ENCODE peak calls at places on chromosomes 3 and 15, in eight cellular contexts. One of them, this sample, is unnamed.

GRCh38 chr3:53858096-53858741 is 11.9 kb downstream of the IL17RB start:
- DNase-seq in glutamatergic neuron: no peak
- DNase-seq in AG10803: no peak
- DNase-seq in AG09319: no peak
- DNase-seq in lower lobe of right lung: no peak
- DNase-seq in upper lobe of left lung: no peak
- DNase-seq in HepG2: no peak
- DNase-seq in cardiac fibroblast: no peak
- DNase-seq in this sample: no peak

GRCh38 chr3:61531528-61531927 is 29.8 kb upstream of the PTPRG start:
- DNase-seq in AG10803: no peak
- DNase-seq in glutamatergic neuron: no peak
- DNase-seq in HepG2: no peak
- DNase-seq in AG09319: no peak
- DNase-seq in lower lobe of right lung: no peak
- DNase-seq in upper lobe of left lung: no peak
- DNase-seq in cardiac fibroblast: no peak
- DNase-seq in this sample: no peak

GRCh38 chr15:64617727-64618126 is 157.3 kb downstream of the ZNF609 start:
- DNase-seq in AG10803: no peak
- DNase-seq in HepG2: no peak
- DNase-seq in lower lobe of right lung: no peak
- DNase-seq in upper lobe of left lung: no peak
- DNase-seq in AG09319: no peak
- DNase-seq in glutamatergic neuron: no peak
- DNase-seq in cardiac fibroblast: no peak
- DNase-seq in this sample: no peak

GRCh38 chr3:53525765-53526761 is 31.7 kb downstream of the CACNA1D start:
- DNase-seq in AG10803: no peak
- DNase-seq in cardiac fibroblast: peak; percentile 5
- DNase-seq in lower lobe of right lung: no peak
- DNase-seq in HepG2: no peak
- DNase-seq in upper lobe of left lung: no peak
- DNase-seq in glutamatergic neuron: no peak
- DNase-seq in AG09319: no peak
- DNase-seq in this sample: no peak

GRCh38 chr3:168847293-168847883 is 751.7 kb upstream of the GOLIM4 start:
- DNase-seq in upper lobe of left lung: no peak
- DNase-seq in cardiac fibroblast: peak; percentile 58
- DNase-seq in AG10803: peak; percentile 43
- DNase-seq in glutamatergic neuron: peak; percentile 19
- DNase-seq in HepG2: no peak
- DNase-seq in AG09319: peak; percentile 3
- DNase-seq in lower lobe of right lung: no peak
- DNase-seq in this sample: no peak

GRCh38 chr3:79019137-79019923 is 748.5 kb downstream of the ROBO1 start:
- DNase-seq in AG10803: peak; percentile 92
- DNase-seq in AG09319: peak; percentile 78
- DNase-seq in cardiac fibroblast: peak; percentile 95
- DNase-seq in lower lobe of right lung: peak; percentile 68
- DNase-seq in glutamatergic neuron: peak; percentile 84
- DNase-seq in HepG2: peak; percentile 84
- DNase-seq in upper lobe of left lung: peak; percentile 71
- DNase-seq in this sample: peak; percentile 68

GRCh38 chr15:91872356-91873132 is 19.0 kb downstream of the SLCO3A1 start:
- DNase-seq in cardiac fibroblast: no peak
- DNase-seq in lower lobe of right lung: peak; percentile 87
- DNase-seq in upper lobe of left lung: peak; percentile 89
- DNase-seq in glutamatergic neuron: no peak
- DNase-seq in HepG2: no peak
- DNase-seq in AG09319: no peak
- DNase-seq in AG10803: no peak
- DNase-seq in this sample: no peak

GRCh38 chr3:143634991-143635390 is 213.3 kb downstream of the SLC9A9 start:
- DNase-seq in AG10803: no peak
- DNase-seq in cardiac fibroblast: no peak
- DNase-seq in AG09319: no peak
- DNase-seq in HepG2: no peak
- DNase-seq in upper lobe of left lung: no peak
- DNase-seq in lower lobe of right lung: no peak
- DNase-seq in glutamatergic neuron: no peak
- DNase-seq in this sample: no peak

GRCh38 chr15:74345051-74345450 is 22.4 kb downstream of the CYP11A1 start:
- DNase-seq in AG09319: no peak
- DNase-seq in upper lobe of left lung: no peak
- DNase-seq in glutamatergic neuron: no peak
- DNase-seq in lower lobe of right lung: peak; percentile 24
- DNase-seq in AG10803: no peak
- DNase-seq in cardiac fibroblast: peak; percentile 16
- DNase-seq in HepG2: no peak
- DNase-seq in this sample: no peak

GRCh38 chr15:50880221-50880620 is 28.3 kb upstream of the AP4E1 start:
- DNase-seq in AG09319: no peak
- DNase-seq in lower lobe of right lung: no peak
- DNase-seq in cardiac fibroblast: no peak
- DNase-seq in upper lobe of left lung: no peak
- DNase-seq in AG10803: peak; percentile 39
- DNase-seq in glutamatergic neuron: no peak
- DNase-seq in HepG2: no peak
- DNase-seq in this sample: no peak

DNA sequence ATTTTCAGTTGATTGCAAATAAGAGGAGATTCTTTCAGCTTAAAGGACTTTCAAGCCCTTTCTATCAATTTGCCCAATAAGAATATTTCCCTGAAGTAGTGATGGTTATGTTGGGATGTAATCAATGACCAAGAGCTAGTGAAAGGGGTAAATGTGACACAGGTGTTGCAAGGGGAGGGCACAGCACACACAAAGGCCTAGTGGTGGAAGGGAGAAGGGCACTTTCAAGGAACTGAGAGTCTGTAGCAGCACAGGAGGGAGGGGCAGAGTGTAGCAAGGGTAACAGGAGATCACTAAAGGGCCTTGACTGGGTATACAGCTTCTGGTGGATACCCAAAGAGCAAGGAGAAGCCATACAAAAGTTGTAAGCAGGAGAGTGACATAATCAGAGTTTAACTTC is 217.8 kb upstream of the ARHGEF26 start:
- DNase-seq in AG10803: no peak
- DNase-seq in glutamatergic neuron: no peak
- DNase-seq in lower lobe of right lung: no peak
- DNase-seq in HepG2: no peak
- DNase-seq in cardiac fibroblast: no peak
- DNase-seq in AG09319: no peak
- DNase-seq in upper lobe of left lung: no peak
- DNase-seq in this sample: no peak
- TF ChIP-seq CTCF in AG10803: no peak
- TF ChIP-seq CTCF in glutamatergic neuron: peak; percentile 14
- TF ChIP-seq CTCF in lower lobe of right lung: no peak
- TF ChIP-seq CTCF in HepG2: no peak
- TF ChIP-seq CTCF in cardiac fibroblast: no peak
- TF ChIP-seq CTCF in AG09319: no peak
- TF ChIP-seq CTCF in upper lobe of left lung: no peak
- TF ChIP-seq CTCF in this sample: no peak

GRCh38 chr15:37485056-37485455 is 384.7 kb upstream of the MEIS2 start:
- DNase-seq in glutamatergic neuron: no peak
- DNase-seq in AG10803: no peak
- DNase-seq in lower lobe of right lung: no peak
- DNase-seq in HepG2: no peak
- DNase-seq in upper lobe of left lung: no peak
- DNase-seq in AG09319: no peak
- DNase-seq in cardiac fibroblast: no peak
- DNase-seq in this sample: no peak

GRCh38 chr15:37480482-37480881 is 380.1 kb upstream of the MEIS2 start:
- DNase-seq in AG10803: no peak
- DNase-seq in glutamatergic neuron: no peak
- DNase-seq in upper lobe of left lung: no peak
- DNase-seq in HepG2: no peak
- DNase-seq in lower lobe of right lung: no peak
- DNase-seq in cardiac fibroblast: no peak
- DNase-seq in AG09319: no peak
- DNase-seq in this sample: no peak

GRCh38 chr15:37481126-37481525 is 380.8 kb upstream of the MEIS2 start:
- DNase-seq in AG09319: no peak
- DNase-seq in upper lobe of left lung: no peak
- DNase-seq in HepG2: no peak
- DNase-seq in cardiac fibroblast: no peak
- DNase-seq in glutamatergic neuron: no peak
- DNase-seq in AG10803: no peak
- DNase-seq in lower lobe of right lung: no peak
- DNase-seq in this sample: no peak

DNA sequence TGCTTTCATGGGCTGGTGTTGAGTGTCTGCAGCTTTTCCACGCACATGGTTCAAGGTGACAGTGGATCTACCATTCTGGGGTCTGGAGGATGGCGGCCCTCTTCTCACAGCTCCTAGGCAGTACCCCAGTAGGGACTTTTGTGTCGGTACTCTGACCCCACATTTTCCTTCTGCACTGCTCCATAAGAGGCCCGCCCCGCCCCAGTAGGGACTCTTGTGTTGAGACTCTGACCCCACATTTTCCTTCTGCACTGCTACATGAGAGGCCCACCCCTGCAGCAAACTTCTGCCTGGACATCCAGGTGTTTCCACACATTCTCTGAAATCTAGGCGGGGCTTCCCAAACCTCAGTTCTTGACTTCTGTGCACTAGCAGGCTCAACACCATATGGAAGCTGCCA is 383.4 kb upstream of the MEIS2 start:
- DNase-seq in lower lobe of right lung: no peak
- DNase-seq in cardiac fibroblast: no peak
- DNase-seq in HepG2: no peak
- DNase-seq in AG10803: no peak
- DNase-seq in glutamatergic neuron: no peak
- DNase-seq in AG09319: no peak
- DNase-seq in upper lobe of left lung: no peak
- DNase-seq in this sample: no peak
- TF ChIP-seq CTCF in lower lobe of right lung: no peak
- TF ChIP-seq CTCF in cardiac fibroblast: no peak
- TF ChIP-seq CTCF in HepG2: no peak
- TF ChIP-seq CTCF in AG10803: no peak
- TF ChIP-seq CTCF in glutamatergic neuron: no peak
- TF ChIP-seq CTCF in AG09319: no peak
- TF ChIP-seq CTCF in upper lobe of left lung: no peak
- TF ChIP-seq CTCF in this sample: no peak

DNA sequence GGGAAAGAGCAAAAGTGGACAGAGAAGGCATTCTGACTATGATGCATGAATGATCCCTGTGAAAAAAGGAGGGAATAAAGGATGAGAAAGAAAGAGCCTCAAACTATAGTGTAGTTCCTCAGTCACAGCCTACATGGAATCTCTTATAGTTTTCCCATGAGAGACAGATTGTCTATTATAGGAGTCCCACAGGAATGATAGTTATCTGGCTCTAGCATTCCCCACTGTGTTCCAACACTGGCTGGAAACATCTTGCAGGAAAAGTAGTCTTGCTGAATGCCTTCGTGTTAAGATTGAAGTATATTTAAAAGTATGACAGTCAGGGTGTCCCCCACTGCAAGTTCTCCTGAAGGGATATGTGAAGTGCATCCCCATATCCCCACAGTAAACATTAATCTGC is 641.5 kb upstream of the NECTIN3 start:
- DNase-seq in upper lobe of left lung: no peak
- DNase-seq in glutamatergic neuron: no peak
- DNase-seq in lower lobe of right lung: no peak
- DNase-seq in AG09319: no peak
- DNase-seq in HepG2: no peak
- DNase-seq in cardiac fibroblast: peak; percentile 1
- DNase-seq in AG10803: peak; percentile 65
- DNase-seq in this sample: no peak
- TF ChIP-seq CTCF in upper lobe of left lung: no peak
- TF ChIP-seq CTCF in glutamatergic neuron: no peak
- TF ChIP-seq CTCF in lower lobe of right lung: no peak
- TF ChIP-seq CTCF in AG09319: no peak
- TF ChIP-seq CTCF in HepG2: no peak
- TF ChIP-seq CTCF in cardiac fibroblast: no peak
- TF ChIP-seq CTCF in AG10803: no peak
- TF ChIP-seq CTCF in this sample: no peak

GRCh38 chr3:182741214-182741613 is 52.1 kb upstream of the ATP11B start:
- DNase-seq in glutamatergic neuron: no peak
- DNase-seq in HepG2: no peak
- DNase-seq in cardiac fibroblast: no peak
- DNase-seq in AG09319: no peak
- DNase-seq in AG10803: no peak
- DNase-seq in lower lobe of right lung: no peak
- DNase-seq in upper lobe of left lung: no peak
- DNase-seq in this sample: no peak

GRCh38 chr3:182738583-182739514 is 54.5 kb upstream of the ATP11B start:
- DNase-seq in lower lobe of right lung: no peak
- DNase-seq in AG10803: no peak
- DNase-seq in cardiac fibroblast: no peak
- DNase-seq in glutamatergic neuron: no peak
- DNase-seq in upper lobe of left lung: peak; percentile 60
- DNase-seq in HepG2: no peak
- DNase-seq in AG09319: no peak
- DNase-seq in this sample: no peak

GRCh38 chr3:182735672-182736071 is 57.6 kb upstream of the ATP11B start:
- DNase-seq in upper lobe of left lung: no peak
- DNase-seq in AG10803: peak; percentile 78
- DNase-seq in HepG2: no peak
- DNase-seq in cardiac fibroblast: peak; percentile 72
- DNase-seq in glutamatergic neuron: no peak
- DNase-seq in AG09319: peak; percentile 4
- DNase-seq in lower lobe of right lung: no peak
- DNase-seq in this sample: no peak

GRCh38 chr3:182739619-182740018 is 53.7 kb upstream of the ATP11B start:
- DNase-seq in glutamatergic neuron: no peak
- DNase-seq in AG09319: peak; percentile 12
- DNase-seq in cardiac fibroblast: peak; percentile 52
- DNase-seq in AG10803: peak; percentile 2
- DNase-seq in HepG2: no peak
- DNase-seq in lower lobe of right lung: no peak
- DNase-seq in upper lobe of left lung: no peak
- DNase-seq in this sample: no peak

GRCh38 chr3:182740710-182741109 is 52.6 kb upstream of the ATP11B start:
- DNase-seq in HepG2: no peak
- DNase-seq in glutamatergic neuron: peak; percentile 19
- DNase-seq in upper lobe of left lung: peak; percentile 30
- DNase-seq in cardiac fibroblast: no peak
- DNase-seq in AG10803: no peak
- DNase-seq in AG09319: no peak
- DNase-seq in lower lobe of right lung: no peak
- DNase-seq in this sample: no peak
- TF ChIP-seq CTCF in HepG2: no peak
- TF ChIP-seq CTCF in glutamatergic neuron: no peak
- TF ChIP-seq CTCF in upper lobe of left lung: no peak
- TF ChIP-seq CTCF in cardiac fibroblast: no peak
- TF ChIP-seq CTCF in AG10803: no peak
- TF ChIP-seq CTCF in AG09319: no peak
- TF ChIP-seq CTCF in lower lobe of right lung: no peak
- TF ChIP-seq CTCF in this sample: no peak

This sample was measured in D721Med.